ENCODE peak calls at places on chromosome 22, in eight cellular contexts. T, N, F, D, B, C, L and Q are unnamed samples. For H3K4me1, the result is how much of the 10 kb centered on the place peaks cover.

GRCh38 chr22:47189056-47189916 is 426.8 kb downstream of the TBC1D22A start:
- DNase-seq in T (no peak), N (peak), F (no peak), D (no peak), B (no peak), C (no peak), L (no peak), Q (peak)

GRCh38 chr22:46349238-46349637 is 13.7 kb downstream of the TRMU start:
- DNase-seq in T (no peak), N (no peak), F (no peak), D (no peak), B (no peak), C (no peak), L (no peak), Q (no peak)

GRCh38 chr22:26360169-26360885 is 68.7 kb upstream of the ASPHD2 start:
- DNase-seq in T (peak), N (peak), F (peak), D (peak), B (peak), C (peak), L (peak), Q (peak)

GRCh38 chr22:19615001-19615461 is 90.8 kb upstream of the CLDN5 start:
- DNase-seq in T (no peak), N (no peak), F (no peak), D (no peak), B (no peak), C (no peak), L (no peak), Q (no peak)

GRCh38 chr22:27450448-27450847 is 351.1 kb downstream of the MN1 start:
- DNase-seq in T (no peak), N (no peak), F (no peak), D (no peak), B (no peak), C (no peak), L (no peak), Q (no peak)

GRCh38 chr22:46657996-46658947 is 38.1 kb downstream of the GRAMD4 start:
- DNase-seq in T (no peak), N (no peak), F (no peak), D (no peak), B (no peak), C (no peak), L (no peak), Q (no peak)

GRCh38 chr22:19879996-19880785 is 25.5 kb upstream of the GNB1L start:
- DNase-seq in T (no peak), N (peak), F (no peak), D (no peak), B (no peak), C (no peak), L (no peak), Q (peak)

GRCh38 chr22:44574057-44574456 is 76.0 kb upstream of the RTL6 start:
- DNase-seq in T (no peak), N (no peak), F (no peak), D (peak), B (peak), C (no peak), L (no peak), Q (no peak)

GRCh38 chr22:26579331-26579886 is 10.5 kb downstream of the TPST2 start:
- DNase-seq in T (peak), N (no peak), F (no peak), D (no peak), B (no peak), C (peak), L (no peak), Q (no peak)

GRCh38 chr22:27438271-27438980 is 363.1 kb downstream of the MN1 start:
- DNase-seq in T (no peak), N (peak), F (peak), D (no peak), B (no peak), C (no peak), L (peak), Q (no peak)

GRCh38 chr22:20563464-20563906 is 56.1 kb downstream of the MED15 start:
- DNase-seq in T (no peak), N (no peak), F (no peak), D (no peak), B (no peak), C (no peak), L (no peak), Q (no peak)

GRCh38 chr22:41523464-41524221 is 20.6 kb downstream of the POLR3H start:
- DNase-seq in T (no peak), N (no peak), F (no peak), D (no peak), B (no peak), C (no peak), L (no peak), Q (no peak)

GRCh38 chr22:36546932-36547331 is 18.0 kb upstream of the EIF3D start:
- DNase-seq in T (no peak), N (no peak), F (no peak), D (peak), B (no peak), C (no peak), L (no peak), Q (no peak)

GRCh38 chr22:26884921-26885320 is 227.5 kb downstream of the MIAT start:
- DNase-seq in T (no peak), N (no peak), F (no peak), D (no peak), B (no peak), C (no peak), L (no peak), Q (no peak)

GRCh38 chr22:45139693-45140092 is 24.0 kb upstream of the NUP50 start:
- DNase-seq in T (no peak), N (no peak), F (no peak), D (no peak), B (no peak), C (no peak), L (no peak), Q (no peak)

GRCh38 chr22:24142831-24143230 is 38.5 kb upstream of the SUSD2 start:
- DNase-seq in T (no peak), N (no peak), F (no peak), D (no peak), B (no peak), C (no peak), L (no peak), Q (no peak)
- H3K4me1 ChIP-seq in T (under half), N (half or more), F (under half), D (under half), B (under half), C (half or more), L (under half), Q (under half)

DNA sequence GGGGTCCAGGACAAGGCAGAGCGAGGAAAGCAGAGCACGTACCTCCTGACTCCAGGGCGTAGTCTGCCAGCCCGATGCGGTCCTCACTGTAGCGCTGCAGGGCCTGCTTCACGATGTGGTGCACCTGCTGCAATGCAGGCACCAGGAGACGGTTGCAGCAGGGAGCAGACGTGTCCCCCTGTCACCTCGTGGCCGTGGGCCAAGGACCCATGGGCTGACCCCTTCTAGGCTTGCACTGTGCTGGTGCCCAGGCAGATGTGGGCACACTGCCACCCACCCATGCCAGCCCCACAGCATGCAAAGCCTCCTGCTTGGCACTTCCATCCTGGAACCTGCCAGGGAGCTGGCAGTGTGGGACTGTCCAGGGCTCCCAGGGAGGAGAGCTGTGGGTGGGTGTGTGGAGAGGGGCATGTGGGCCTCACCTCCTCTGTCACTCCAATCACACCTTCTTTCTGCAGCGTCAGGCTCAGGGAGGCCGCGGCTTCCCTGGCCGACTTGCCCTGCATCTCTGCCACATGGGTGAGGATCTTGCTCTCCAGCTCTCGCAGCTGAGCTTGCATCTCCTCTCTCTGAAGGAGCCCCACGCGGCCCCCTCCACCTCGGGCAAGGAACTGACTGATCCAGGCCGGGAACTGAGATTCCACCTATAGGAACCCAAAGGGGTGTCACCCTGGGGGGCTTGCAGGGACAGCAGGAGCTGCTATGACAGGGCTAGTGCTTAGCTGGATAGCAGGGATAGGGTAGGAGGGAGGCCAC is 16.3 kb downstream of the SUN2 start:
- DNase-seq in T (no peak), N (no peak), F (no peak), D (no peak), B (no peak), C (no peak), L (no peak), Q (no peak)
- H3K4me1 ChIP-seq in T (under half), N (under half), F (under half), D (under half), B (under half), C (under half), L (under half), Q (under half)

GRCh38 chr22:35444685-35445399 is 44.9 kb downstream of the MCM5 start:
- DNase-seq in T (no peak), N (no peak), F (no peak), D (no peak), B (no peak), C (no peak), L (no peak), Q (no peak)

GRCh38 chr22:35441489-35442100 is 41.7 kb downstream of the MCM5 start:
- DNase-seq in T (no peak), N (no peak), F (no peak), D (no peak), B (no peak), C (no peak), L (no peak), Q (no peak)

GRCh38 chr22:35443790-35444684 is 44.1 kb downstream of the MCM5 start:
- DNase-seq in T (no peak), N (no peak), F (no peak), D (no peak), B (no peak), C (no peak), L (no peak), Q (no peak)

GRCh38 chr22:35442471-35442870 is 42.5 kb downstream of the MCM5 start:
- DNase-seq in T (no peak), N (no peak), F (no peak), D (no peak), B (no peak), C (no peak), L (no peak), Q (no peak)

DNA sequence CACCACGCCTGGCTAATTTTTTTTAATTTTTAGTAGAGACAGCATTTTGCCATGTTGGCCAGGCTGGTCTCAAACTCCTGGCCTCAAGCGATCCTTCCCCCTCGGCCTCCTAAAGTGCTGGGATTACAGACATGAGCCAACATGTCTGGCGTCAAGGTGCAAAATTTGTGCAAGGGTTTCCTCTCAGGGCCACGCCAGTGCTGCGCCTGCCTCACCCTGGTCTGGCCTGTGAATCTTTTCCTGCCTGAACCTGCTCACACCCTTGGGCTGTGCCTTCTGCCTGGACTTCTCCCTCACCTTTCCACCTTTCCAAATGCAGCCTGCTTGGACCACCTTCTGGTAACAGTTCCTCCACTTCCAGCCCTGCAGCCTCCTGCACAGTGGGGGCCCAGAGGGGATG is 43.4 kb downstream of the MCM5 start:
- DNase-seq in T (no peak), N (no peak), F (no peak), D (no peak), B (no peak), C (no peak), L (no peak), Q (no peak)
- H3K4me1 ChIP-seq in T (under half), N (under half), F (under half), D (under half), B (under half), C (under half), L (under half), Q (under half)

GRCh38 chr22:40423246-40423753 is 52.9 kb downstream of the SGSM3 start:
- DNase-seq in T (no peak), N (no peak), F (no peak), D (no peak), B (no peak), C (no peak), L (no peak), Q (no peak)

GRCh38 chr22:40421082-40421350 is 50.6 kb downstream of the SGSM3 start:
- DNase-seq in T (no peak), N (no peak), F (no peak), D (no peak), B (no peak), C (no peak), L (no peak), Q (no peak)

GRCh38 chr22:40420341-40421081 is 50.1 kb downstream of the SGSM3 start:
- DNase-seq in T (no peak), N (no peak), F (no peak), D (no peak), B (no peak), C (no peak), L (no peak), Q (no peak)

GRCh38 chr22:40422558-40423245 is 52.3 kb downstream of the SGSM3 start:
- DNase-seq in T (no peak), N (no peak), F (no peak), D (no peak), B (no peak), C (no peak), L (no peak), Q (no peak)

DNA sequence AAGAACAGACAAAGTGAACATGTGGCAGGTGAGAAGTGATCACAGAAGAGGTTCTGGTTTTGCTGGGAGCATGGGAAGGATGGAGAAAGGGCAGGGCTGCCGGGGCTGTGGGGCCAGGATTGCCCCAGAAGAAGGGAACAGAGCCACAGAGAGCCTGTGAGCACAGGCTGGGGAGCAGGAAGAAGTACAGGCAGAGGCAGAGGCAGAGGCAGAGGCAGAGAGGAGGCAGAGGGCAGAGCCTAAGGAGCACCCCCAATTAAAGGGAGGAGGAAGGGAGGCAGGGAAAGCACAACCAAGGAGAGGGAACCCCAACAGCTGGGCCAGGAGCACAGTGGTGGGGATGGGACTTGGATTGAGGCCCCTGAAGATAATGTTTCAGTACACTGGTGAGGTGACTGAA is 51.5 kb downstream of the SGSM3 start:
- DNase-seq in T (no peak), N (no peak), F (no peak), D (no peak), B (no peak), C (no peak), L (no peak), Q (no peak)
- H3K4me1 ChIP-seq in T (under half), N (under half), F (under half), D (under half), B (under half), C (under half), L (under half), Q (under half)

DNA sequence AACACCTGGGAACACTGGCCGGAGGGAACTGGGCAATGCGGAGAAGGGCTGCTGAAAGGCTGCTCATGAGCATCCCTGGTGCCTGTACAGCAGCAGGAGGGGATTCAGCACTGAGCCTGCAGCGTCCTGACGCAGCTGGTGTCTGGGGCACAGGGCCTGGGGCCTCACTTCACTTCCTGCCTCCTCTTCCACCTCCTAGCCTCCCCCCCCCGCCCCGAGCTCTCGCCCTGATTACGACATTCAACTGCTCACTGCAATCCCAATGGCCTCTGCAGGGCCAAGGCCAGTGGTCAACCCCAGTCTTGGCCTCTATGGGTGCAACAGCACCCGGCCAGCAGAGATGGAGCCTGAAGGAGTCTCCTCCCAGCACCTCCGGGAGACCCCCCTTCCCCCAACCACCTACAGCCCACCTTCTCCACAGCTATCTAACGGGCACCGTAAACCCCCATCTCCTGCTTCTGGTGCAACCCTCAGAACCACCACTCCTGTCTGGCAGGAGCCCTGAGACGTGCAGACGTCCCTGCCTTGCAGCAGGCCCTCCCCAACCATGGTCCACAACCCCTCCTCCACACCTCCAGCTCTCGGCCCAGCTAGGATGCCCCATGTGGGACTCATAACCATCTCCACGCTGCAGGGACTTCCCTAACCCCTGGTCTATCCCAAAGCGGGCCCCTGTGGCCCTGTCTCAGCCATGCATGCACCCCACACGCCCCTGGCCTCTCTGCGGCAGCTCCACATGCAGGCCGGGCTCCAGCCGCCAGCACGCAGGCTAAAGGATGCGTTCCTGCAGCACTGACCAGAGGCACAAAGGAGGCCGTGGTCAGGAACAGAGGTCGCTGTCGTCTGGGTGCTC is 38.2 kb downstream of the BRD1 start:
- DNase-seq in T (peak), N (peak), F (no peak), D (no peak), B (no peak), C (peak), L (peak), Q (no peak)
- H3K4me1 ChIP-seq in T (under half), N (half or more), F (under half), D (under half), B (under half), C (under half), L (under half), Q (under half)

GRCh38 chr22:22867996-22868715 is 19.5 kb upstream of the IGLL5 start:
- DNase-seq in T (no peak), N (no peak), F (no peak), D (no peak), B (no peak), C (no peak), L (no peak), Q (no peak)

GRCh38 chr22:22872722-22873708 is 14.6 kb upstream of the IGLL5 start:
- DNase-seq in T (no peak), N (no peak), F (no peak), D (no peak), B (no peak), C (no peak), L (no peak), Q (no peak)

GRCh38 chr22:22866381-22867111 is 21.1 kb upstream of the IGLL5 start:
- DNase-seq in T (no peak), N (no peak), F (no peak), D (no peak), B (no peak), C (no peak), L (no peak), Q (no peak)

GRCh38 chr22:22871536-22872278 is 15.9 kb upstream of the IGLL5 start:
- DNase-seq in T (no peak), N (no peak), F (no peak), D (no peak), B (no peak), C (no peak), L (no peak), Q (no peak)

GRCh38 chr22:22870577-22871398 is 16.8 kb upstream of the IGLL5 start:
- DNase-seq in T (no peak), N (no peak), F (peak), D (no peak), B (no peak), C (no peak), L (no peak), Q (no peak)
- H3K4me1 ChIP-seq in T (under half), N (under half), F (under half), D (under half), B (under half), C (under half), L (under half), Q (under half)

GRCh38 chr22:39717099-39717498 is 146.5 kb downstream of the CACNA1I start:
- DNase-seq in T (no peak), N (no peak), F (no peak), D (no peak), B (no peak), C (no peak), L (no peak), Q (no peak)

GRCh38 chr22:39714321-39714720 is 143.8 kb downstream of the CACNA1I start:
- DNase-seq in T (no peak), N (no peak), F (no peak), D (no peak), B (no peak), C (no peak), L (no peak), Q (no peak)

GRCh38 chr22:39718206-39718605 is 147.7 kb downstream of the CACNA1I start:
- DNase-seq in T (no peak), N (no peak), F (no peak), D (no peak), B (no peak), C (no peak), L (no peak), Q (no peak)

GRCh38 chr22:39715778-39716495 is 145.4 kb downstream of the CACNA1I start:
- DNase-seq in T (no peak), N (no peak), F (no peak), D (no peak), B (no peak), C (no peak), L (no peak), Q (no peak)

DNA sequence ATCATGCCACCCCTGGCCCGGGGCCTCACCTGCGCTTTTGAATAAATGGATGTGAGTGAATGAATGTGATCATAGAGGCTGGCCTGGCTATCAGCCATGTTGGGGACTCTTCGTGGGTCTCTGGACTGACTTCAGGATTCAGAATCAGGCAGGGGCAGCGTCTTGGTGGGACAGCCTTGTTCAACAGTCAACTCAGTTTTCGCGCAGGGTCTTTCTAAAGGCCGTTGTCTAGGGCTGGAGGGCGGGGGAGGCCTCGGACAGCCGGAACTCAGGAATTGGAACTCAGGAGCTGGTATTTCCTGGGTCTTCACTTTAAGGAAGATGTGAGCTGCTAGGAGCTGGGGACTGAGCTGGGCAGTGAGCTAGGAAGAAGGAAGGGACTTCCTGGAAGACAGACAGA is 146.0 kb downstream of the CACNA1I start:
- DNase-seq in T (no peak), N (no peak), F (no peak), D (no peak), B (no peak), C (no peak), L (no peak), Q (no peak)
- H3K4me1 ChIP-seq in T (under half), N (under half), F (under half), D (under half), B (under half), C (under half), L (under half), Q (under half)